ENCODE peak calls at places on chromosome 5, in seven cellular contexts. Y is sigmoid colon, F is K562, R is spleen, I is transverse colon, B is breast epithelium, H is H1. M is an unnamed sample. For H3K4me1, the result is how much of the 10 kb centered on the place peaks cover.

GRCh38 chr5:130471-131175 is 38.7 kb downstream of the PLEKHG4B start:
- DNase-seq in Y (no peak), H (no peak), F (no peak), R (no peak), I (no peak), B (no peak), M (peak)

GRCh38 chr5:81805086-81805485 is 54.2 kb upstream of the SSBP2 start:
- DNase-seq in F (no peak), I (no peak), R (no peak), B (no peak), H (no peak), Y (no peak), M (no peak)

GRCh38 chr5:120354126-120354525 is 110.0 kb upstream of the PRR16 start:
- DNase-seq in R (no peak), F (no peak), Y (no peak), B (no peak), I (no peak), H (no peak), M (no peak)

GRCh38 chr5:137630216-137630971 is 105.5 kb downstream of the KLHL3 start:
- DNase-seq in R (no peak), B (no peak), Y (no peak), H (no peak), F (no peak), I (no peak), M (peak)

GRCh38 chr5:147439253-147439652 is 70.6 kb downstream of the DPYSL3 start:
- DNase-seq in R (no peak), B (no peak), H (no peak), F (no peak), I (no peak), Y (no peak), M (no peak)

GRCh38 chr5:997711-998110 is 10.9 kb upstream of the NKD2 start:
- DNase-seq in F (no peak), Y (peak), B (no peak), H (no peak), R (no peak), I (no peak), M (no peak)

GRCh38 chr5:119524461-119524860 is 72.2 kb downstream of the HSD17B4 start:
- DNase-seq in R (no peak), B (no peak), Y (no peak), I (no peak), H (no peak), F (no peak), M (no peak)

GRCh38 chr5:74595143-74595915 is 45.2 kb downstream of the ENC1 start:
- DNase-seq in F (peak), R (no peak), I (no peak), Y (no peak), B (no peak), H (no peak), M (no peak)

GRCh38 chr5:127492854-127493738 is 24.3 kb upstream of the PRRC1 start:
- DNase-seq in Y (no peak), B (no peak), F (peak), H (no peak), R (no peak), I (no peak), M (no peak)

GRCh38 chr5:98913911-98914310 is 14.9 kb downstream of the CHD1 start:
- DNase-seq in B (no peak), F (peak), Y (no peak), I (no peak), H (no peak), R (no peak), M (no peak)

GRCh38 chr5:80487829-80488708 is at the start of gene FAM151B:
- DNase-seq in B (peak), Y (peak), H (peak), R (peak), F (no peak), I (peak), M (peak)
- TF ChIP-seq POLR2AphosphoS5 in B (peak), Y (peak), H (peak), R (peak), F (no peak), I (peak), M (peak)

GRCh38 chr5:150152636-150153462 is 2.8 kb downstream of the PDGFRB start:
- DNase-seq in B (no peak), R (no peak), H (no peak), F (no peak), I (no peak), Y (no peak), M (no peak)

GRCh38 chr5:150153483-150153882 is 2.2 kb downstream of the PDGFRB start:
- DNase-seq in F (no peak), B (no peak), H (no peak), I (no peak), Y (no peak), R (no peak), M (no peak)

GRCh38 chr5:150155258-150156032 is at the start of gene PDGFRB:
- DNase-seq in Y (peak), B (peak), R (peak), F (peak), H (peak), I (peak), M (peak)

GRCh38 chr5:150154618-150155134 is 969 bp downstream of the PDGFRB start:
- DNase-seq in R (no peak), I (no peak), B (no peak), H (no peak), Y (no peak), F (no peak), M (no peak)

DNA sequence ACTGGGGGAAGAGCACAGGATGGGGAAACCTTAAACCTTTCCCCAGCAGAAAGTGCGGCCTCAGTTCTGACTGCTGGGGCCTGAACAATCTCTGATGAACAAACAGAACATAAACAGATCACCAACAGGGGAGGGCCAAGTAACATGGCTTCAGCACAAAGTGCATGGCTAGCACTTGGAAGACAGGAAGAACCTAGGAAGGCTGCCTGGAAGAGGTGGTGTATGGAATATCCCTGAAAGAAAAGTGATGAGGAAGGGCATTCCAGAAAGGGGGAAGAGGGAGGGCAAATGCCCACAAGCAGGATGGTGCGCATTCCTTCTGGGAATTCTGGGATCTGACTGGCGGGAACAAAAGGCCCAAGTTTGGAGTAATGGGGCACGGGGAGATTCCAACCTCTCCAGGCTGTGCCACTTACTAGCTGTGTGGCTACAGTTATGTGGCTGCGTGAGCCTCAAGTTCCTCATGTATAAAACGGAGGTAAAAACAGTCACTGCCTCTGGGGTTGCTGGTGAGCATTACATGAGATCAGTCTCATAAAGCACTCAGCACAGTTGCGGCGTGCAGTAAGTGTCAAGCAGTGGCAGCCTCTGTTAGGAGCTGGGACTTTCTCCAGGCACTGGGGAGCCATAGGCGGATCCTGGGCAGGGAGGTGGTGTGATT is 1.6 kb downstream of the PDGFRB start:
- DNase-seq in B (no peak), R (no peak), Y (no peak), H (peak), I (no peak), F (no peak), M (no peak)
- H3K4me1 ChIP-seq in B (under half), R (under half), Y (under half), H (under half), I (under half), F (under half), M (half or more)

GRCh38 chr5:176742246-176743105 is 67.9 kb upstream of the UNC5A start:
- DNase-seq in Y (no peak), F (no peak), H (no peak), I (no peak), B (no peak), R (peak), M (peak)

GRCh38 chr5:176743828-176744583 is 66.4 kb upstream of the UNC5A start:
- DNase-seq in I (no peak), B (peak), F (no peak), Y (no peak), R (peak), H (peak), M (peak)

GRCh38 chr5:176743136-176743827 is 67.1 kb upstream of the UNC5A start:
- DNase-seq in I (no peak), H (peak), R (peak), F (no peak), Y (no peak), B (peak), M (peak)

GRCh38 chr5:176741566-176742211 is 68.7 kb upstream of the UNC5A start:
- DNase-seq in F (no peak), H (peak), I (no peak), R (peak), Y (peak), B (peak), M (peak)

GRCh38 chr5:176744584-176744965 is 65.8 kb upstream of the UNC5A start:
- DNase-seq in R (no peak), B (no peak), H (no peak), F (peak), I (no peak), Y (no peak), M (no peak)
- TF ChIP-seq CTCF in R (peak), B (no peak), H (no peak), F (peak), I (peak), Y (no peak), M (no peak)

GRCh38 chr5:170619869-170620268 is 116.0 kb downstream of the KCNIP1 start:
- DNase-seq in B (no peak), H (no peak), I (no peak), Y (no peak), F (no peak), R (no peak), M (no peak)
- TF ChIP-seq POLR2AphosphoS5 in B (no peak), H (no peak), I (no peak), Y (no peak), F (no peak), R (no peak), M (no peak)

GRCh38 chr5:56513141-56513540 is 280.0 kb upstream of the ANKRD55 start:
- DNase-seq in I (no peak), R (no peak), F (no peak), H (no peak), B (no peak), Y (no peak), M (no peak)
- H3K4me1 ChIP-seq in I (under half), R (under half), F (under half), H (under half), B (under half), Y (under half), M (under half)

DNA sequence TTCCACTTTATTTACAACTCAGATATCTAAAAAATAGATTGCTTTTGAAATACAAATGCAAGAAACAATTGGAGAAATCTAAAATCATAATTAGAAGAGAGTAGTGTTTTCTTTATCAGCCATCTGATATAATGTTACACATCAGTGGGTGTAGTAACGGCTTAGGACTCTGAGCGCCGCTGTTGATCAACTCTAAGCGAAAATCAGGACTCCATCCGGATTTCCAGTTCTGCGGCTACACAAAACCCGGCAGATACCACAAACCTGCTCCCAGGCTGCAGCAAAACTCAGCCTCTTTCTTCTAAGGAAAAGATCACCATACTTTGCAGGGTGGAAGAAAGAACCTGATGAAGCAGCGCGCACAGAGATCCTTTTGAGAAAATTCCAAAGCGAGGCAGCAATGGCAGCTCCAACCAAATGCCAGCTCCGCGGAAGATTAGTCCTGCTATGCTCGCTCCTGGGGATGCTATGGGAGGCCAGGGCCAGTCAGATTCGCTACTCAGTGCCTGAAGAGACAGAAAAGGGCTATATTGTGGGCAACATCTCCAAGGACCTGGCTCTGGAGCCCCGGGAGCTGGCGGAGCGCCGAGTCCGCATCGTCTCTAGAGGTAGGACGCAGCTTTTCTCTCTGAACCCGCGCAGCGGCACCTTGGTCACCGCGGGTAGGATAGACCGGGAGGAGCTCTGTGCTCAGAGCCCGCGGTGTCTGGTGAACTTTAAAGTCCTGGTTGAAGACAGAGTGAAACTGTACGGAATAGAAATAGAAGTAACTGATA is at the start of gene PCDHGA9:
- DNase-seq in R (peak), Y (no peak), H (no peak), F (peak), I (no peak), B (no peak), M (no peak)
- TF ChIP-seq CTCF in R (peak), Y (no peak), H (no peak), F (peak), I (no peak), B (no peak), M (peak)

DNA sequence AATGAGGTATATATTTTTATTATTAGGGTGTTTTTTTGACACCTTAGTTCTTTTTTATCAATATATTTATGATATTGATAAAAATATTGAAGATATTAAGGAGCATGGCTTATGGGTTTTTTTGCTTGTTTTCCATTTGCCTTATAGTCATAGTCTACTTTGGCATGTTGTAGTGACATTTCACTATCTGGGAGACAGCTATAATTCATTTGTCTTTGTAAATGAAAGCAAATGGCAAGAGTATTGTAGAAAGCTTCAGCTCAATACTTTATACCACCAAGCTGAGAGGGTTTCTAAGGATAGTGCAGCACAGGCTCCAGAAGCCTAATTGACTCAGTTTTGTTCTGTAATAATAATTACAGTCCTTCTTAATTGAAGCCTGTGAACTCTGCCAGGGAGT is 1182.3 kb downstream of the EFNA5 start:
- DNase-seq in R (no peak), B (no peak), F (no peak), H (no peak), I (no peak), Y (no peak), M (no peak)
- TF ChIP-seq POLR2AphosphoS5 in R (no peak), B (no peak), F (no peak), H (no peak), I (no peak), Y (no peak), M (no peak)

DNA sequence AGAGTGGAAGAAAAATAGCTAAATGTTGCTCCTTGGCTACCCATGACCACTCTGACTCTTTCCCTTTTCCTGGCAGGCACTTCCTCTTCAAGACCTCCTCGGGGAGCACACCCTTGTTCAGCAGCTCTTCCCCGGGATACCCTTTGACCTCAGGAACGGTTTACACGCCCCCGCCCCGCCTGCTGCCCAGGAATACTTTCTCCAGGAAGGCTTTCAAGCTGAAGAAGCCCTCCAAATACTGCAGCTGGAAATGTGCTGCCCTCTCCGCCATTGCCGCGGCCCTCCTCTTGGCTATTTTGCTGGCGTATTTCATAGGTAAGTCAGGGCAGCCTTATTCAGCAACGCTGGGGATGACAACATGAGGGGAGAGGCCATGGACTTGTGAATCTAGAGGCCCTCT is 298.6 kb upstream of the WWC1 start:
- DNase-seq in H (no peak), B (no peak), I (no peak), Y (no peak), R (no peak), F (no peak), M (no peak)
- H3K4me1 ChIP-seq in H (under half), B (under half), I (under half), Y (under half), R (under half), F (under half), M (under half)

M was measured in esophagus muscularis mucosa.